ENCODE peak calls at places on chromosomes 1 and 21, in six cellular contexts. H, B, V, N, X and E are unnamed samples.

GRCh38 chr1:208437416-208437815 is 193.2 kb upstream of the PLXNA2 start:
- DNase-seq in B (no peak), X (peak), N (peak), H (no peak), V (peak), E (no peak)

GRCh38 chr1:230011333-230012092 is 55.5 kb upstream of the GALNT2 start:
- DNase-seq in X (no peak), B (no peak), V (no peak), H (no peak), N (no peak), E (no peak)

GRCh38 chr1:100538935-100539835 is 1.2 kb downstream of the GPR88 start:
- DNase-seq in X (peak), V (no peak), N (no peak), H (peak), B (peak), E (peak)

GRCh38 chr1:221783437-221783836 is 41.5 kb upstream of the DUSP10 start:
- DNase-seq in H (no peak), V (no peak), N (no peak), X (no peak), B (no peak), E (no peak)

GRCh38 chr21:42751866-42752265 is 98.4 kb downstream of the PDE9A start:
- DNase-seq in N (no peak), V (no peak), H (no peak), X (no peak), B (no peak), E (no peak)

GRCh38 chr1:161484613-161485012 is 20.6 kb upstream of the FCGR2A start:
- DNase-seq in X (no peak), V (no peak), B (no peak), H (no peak), N (no peak), E (no peak)

GRCh38 chr21:46154155-46154954 is 1.0 kb downstream of the FTCD start:
- DNase-seq in B (peak), N (no peak), V (no peak), H (no peak), X (no peak), E (no peak)

GRCh38 chr1:204340137-204340536 is 19.6 kb downstream of the PLEKHA6 start:
- DNase-seq in H (no peak), X (no peak), B (no peak), V (no peak), N (no peak), E (no peak)

GRCh38 chr21:31348188-31348587 is 4.1 kb upstream of the TIAM1 start:
- DNase-seq in V (no peak), N (no peak), B (no peak), H (no peak), X (no peak), E (no peak)

GRCh38 chr1:25566730-25567341 is 23.4 kb downstream of the LDLRAP1 start:
- DNase-seq in N (peak), H (no peak), X (peak), B (no peak), V (no peak), E (peak)

GRCh38 chr1:29876441-29876840 is 640.1 kb downstream of the PTPRU start:
- DNase-seq in X (no peak), B (no peak), N (no peak), V (no peak), H (no peak), E (no peak)

GRCh38 chr1:22803833-22804232 is 93.2 kb downstream of the EPHB2 start:
- DNase-seq in V (no peak), B (no peak), H (no peak), N (no peak), X (no peak), E (no peak)

GRCh38 chr21:21000576-21001175 is 2.5 kb downstream of the NCAM2 start:
- DNase-seq in X (no peak), B (no peak), V (no peak), N (no peak), H (no peak), E (no peak)

GRCh38 chr1:24418898-24419628 is 3.5 kb downstream of the NIPAL3 start:
- DNase-seq in V (no peak), N (peak), X (peak), H (no peak), B (peak), E (peak)

GRCh38 chr1:2119886-2120285 is 69.7 kb downstream of the PRKCZ start:
- DNase-seq in B (no peak), N (no peak), X (no peak), H (no peak), V (no peak), E (no peak)

GRCh38 chr1:238223067-238223640 is 332.4 kb upstream of the ZP4 start:
- DNase-seq in N (no peak), B (no peak), V (peak), H (no peak), X (peak), E (no peak)

GRCh38 chr1:87091425-87091824 is 177.0 kb downstream of the HS2ST1 start:
- DNase-seq in X (no peak), H (no peak), B (no peak), N (no peak), V (no peak), E (no peak)

GRCh38 chr1:220012259-220012658 is 34.0 kb downstream of the EPRS1 start:
- DNase-seq in N (peak), V (peak), H (no peak), X (no peak), B (no peak), E (no peak)

GRCh38 chr1:180530501-180530900 is 28.1 kb upstream of the ACBD6 start:
- DNase-seq in B (no peak), N (peak), V (no peak), H (no peak), X (peak), E (no peak)

GRCh38 chr1:156143765-156144489 is 9.5 kb upstream of the SEMA4A start:
- DNase-seq in B (no peak), V (no peak), H (no peak), X (no peak), N (peak), E (no peak)

GRCh38 chr1:78599294-78599693 is 21.0 kb upstream of the IFI44L start:
- DNase-seq in N (no peak), H (no peak), X (no peak), B (no peak), V (no peak), E (no peak)

GRCh38 chr1:42130061-42130460 is 23.1 kb upstream of the GUCA2B start:
- DNase-seq in N (no peak), B (no peak), V (no peak), H (no peak), X (no peak), E (no peak)

GRCh38 chr1:209029737-209030136 is 553.8 kb upstream of the CAMK1G start:
- DNase-seq in B (no peak), H (no peak), N (peak), X (no peak), V (no peak), E (no peak)

GRCh38 chr1:153380711-153381110 is 5.3 kb upstream of the S100A12 start:
- DNase-seq in H (no peak), X (no peak), V (no peak), N (no peak), B (no peak), E (no peak)

GRCh38 chr1:216533786-216534185 is 110.5 kb upstream of the USH2A start:
- DNase-seq in X (no peak), B (no peak), V (no peak), H (no peak), N (no peak), E (no peak)

GRCh38 chr21:39397651-39398385 is 47.8 kb downstream of the LCA5L start:
- DNase-seq in X (peak), H (no peak), N (no peak), V (no peak), B (no peak), E (no peak)

GRCh38 chr1:208766812-208767211 is 522.6 kb upstream of the PLXNA2 start:
- DNase-seq in H (no peak), N (no peak), X (no peak), B (no peak), V (no peak), E (no peak)

GRCh38 chr1:22044690-22045420 is 7.7 kb upstream of the CDC42 start:
- DNase-seq in X (peak), V (no peak), H (no peak), B (no peak), N (peak), E (no peak)

GRCh38 chr1:7478797-7479499 is 292.1 kb upstream of the VAMP3 start:
- DNase-seq in X (peak), N (peak), H (no peak), B (peak), V (peak), E (peak)

GRCh38 chr1:46176211-46176865 is at the start of gene P3R3URF:
- DNase-seq in X (no peak), V (no peak), H (no peak), B (no peak), N (no peak), E (no peak)

GRCh38 chr1:176866011-176866410 is 298.5 kb downstream of the ASTN1 start:
- DNase-seq in H (no peak), N (peak), B (no peak), V (no peak), X (peak), E (no peak)